ENCODE peak calls at places on chromosomes 16 and 17, in four cellular contexts. One of them, this sample, is unnamed. For H3F3A, the result is how much of the 10 kb centered on the place peaks cover.

GRCh38 chr16:28093383-28093725 is 29.8 kb upstream of the GSG1L start:
- DNase-seq in PC-3: no peak
- DNase-seq in neural progenitor cell: no peak
- DNase-seq in GM23338: no peak
- DNase-seq in this sample: no peak

GRCh38 chr17:60160829-60161501 is 11.2 kb downstream of the CA4 start:
- DNase-seq in neural progenitor cell: no peak
- DNase-seq in PC-3: no peak
- DNase-seq in GM23338: peak
- DNase-seq in this sample: peak

GRCh38 chr16:3773663-3774062 is 56.3 kb upstream of the TRAP1 start:
- DNase-seq in PC-3: no peak
- DNase-seq in GM23338: no peak
- DNase-seq in neural progenitor cell: no peak
- DNase-seq in this sample: no peak

GRCh38 chr16:67950335-67950843 is 6.5 kb upstream of the LCAT start:
- DNase-seq in GM23338: no peak
- DNase-seq in neural progenitor cell: no peak
- DNase-seq in PC-3: no peak
- DNase-seq in this sample: no peak

GRCh38 chr17:8068736-8069586 is 18.6 kb downstream of the ALOX12B start:
- DNase-seq in PC-3: no peak
- DNase-seq in neural progenitor cell: no peak
- DNase-seq in GM23338: no peak
- DNase-seq in this sample: no peak

GRCh38 chr16:15958703-15959348 is 9.4 kb downstream of the ABCC1 start:
- DNase-seq in neural progenitor cell: peak
- DNase-seq in PC-3: no peak
- DNase-seq in GM23338: no peak
- DNase-seq in this sample: no peak

GRCh38 chr17:56570199-56570598 is 23.3 kb upstream of the NOG start:
- DNase-seq in PC-3: peak
- DNase-seq in GM23338: no peak
- DNase-seq in neural progenitor cell: no peak
- DNase-seq in this sample: no peak

GRCh38 chr16:90008708-90009145 is 10.5 kb downstream of the DBNDD1 start:
- DNase-seq in PC-3: no peak
- DNase-seq in neural progenitor cell: no peak
- DNase-seq in GM23338: no peak
- DNase-seq in this sample: no peak

GRCh38 chr16:53945996-53946395 is 242.0 kb downstream of the FTO start:
- DNase-seq in PC-3: peak
- DNase-seq in neural progenitor cell: peak
- DNase-seq in GM23338: peak
- DNase-seq in this sample: peak

GRCh38 chr16:29710227-29711219 is 31.5 kb downstream of the QPRT start:
- DNase-seq in PC-3: peak
- DNase-seq in neural progenitor cell: peak
- DNase-seq in GM23338: peak
- DNase-seq in this sample: peak

GRCh38 chr17:31935512-31935911 is 1.3 kb upstream of the SUZ12 start:
- DNase-seq in GM23338: no peak
- DNase-seq in PC-3: no peak
- DNase-seq in neural progenitor cell: no peak
- DNase-seq in this sample: no peak

GRCh38 chr16:75329933-75330332 is 78.5 kb upstream of the BCAR1 start:
- DNase-seq in neural progenitor cell: no peak
- DNase-seq in GM23338: no peak
- DNase-seq in PC-3: no peak
- DNase-seq in this sample: no peak

GRCh38 chr17:75338335-75338734 is 49.1 kb upstream of the SLC25A19 start:
- DNase-seq in GM23338: no peak
- DNase-seq in neural progenitor cell: no peak
- DNase-seq in PC-3: no peak
- DNase-seq in this sample: no peak

GRCh38 chr17:75340636-75341035 is 51.4 kb upstream of the SLC25A19 start:
- DNase-seq in neural progenitor cell: no peak
- DNase-seq in PC-3: no peak
- DNase-seq in GM23338: no peak
- DNase-seq in this sample: no peak

GRCh38 chr17:75343007-75343406 is 53.8 kb upstream of the SLC25A19 start:
- DNase-seq in PC-3: no peak
- DNase-seq in neural progenitor cell: no peak
- DNase-seq in GM23338: no peak
- DNase-seq in this sample: no peak

GRCh38 chr17:75344664-75345063 is 55.4 kb upstream of the SLC25A19 start:
- DNase-seq in PC-3: no peak
- DNase-seq in neural progenitor cell: peak
- DNase-seq in GM23338: peak
- DNase-seq in this sample: no peak

DNA sequence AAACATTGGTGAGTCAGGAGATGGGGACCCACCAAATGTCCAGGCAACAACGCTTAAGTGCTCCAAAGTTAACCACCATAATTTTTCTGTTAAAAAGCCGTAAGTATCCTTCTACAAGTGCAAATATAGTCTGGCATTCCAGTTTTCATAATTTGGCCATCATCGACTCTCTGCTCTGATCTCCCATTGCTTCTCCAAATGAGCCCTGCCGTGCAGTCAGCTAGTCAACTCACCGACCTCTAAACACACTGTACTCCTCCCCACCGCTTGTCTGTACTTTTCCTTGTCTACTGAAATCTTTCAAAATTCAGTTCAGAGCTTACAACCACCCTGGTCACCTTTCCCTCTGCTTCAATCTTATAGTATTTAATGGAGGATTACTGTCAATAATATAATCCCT is 52.6 kb upstream of the SLC25A19 start:
- DNase-seq in neural progenitor cell: no peak
- DNase-seq in PC-3: no peak
- DNase-seq in GM23338: no peak
- DNase-seq in this sample: no peak
- H3F3A ChIP-seq in neural progenitor cell: under half
- H3F3A ChIP-seq in PC-3: under half
- H3F3A ChIP-seq in GM23338: under half
- H3F3A ChIP-seq in this sample: under half

GRCh38 chr17:27207073-27207511 is 86.8 kb upstream of the WSB1 start:
- DNase-seq in GM23338: no peak
- DNase-seq in PC-3: peak
- DNase-seq in neural progenitor cell: no peak
- DNase-seq in this sample: no peak

GRCh38 chr17:27199948-27200347 is 94.0 kb upstream of the WSB1 start:
- DNase-seq in PC-3: peak
- DNase-seq in GM23338: no peak
- DNase-seq in neural progenitor cell: no peak
- DNase-seq in this sample: no peak

GRCh38 chr17:27200476-27200875 is 93.4 kb upstream of the WSB1 start:
- DNase-seq in PC-3: no peak
- DNase-seq in GM23338: no peak
- DNase-seq in neural progenitor cell: no peak
- DNase-seq in this sample: no peak

GRCh38 chr17:27206447-27206846 is 87.5 kb upstream of the WSB1 start:
- DNase-seq in PC-3: no peak
- DNase-seq in neural progenitor cell: no peak
- DNase-seq in GM23338: peak
- DNase-seq in this sample: no peak

GRCh38 chr17:27203241-27203640 is 90.7 kb upstream of the WSB1 start:
- DNase-seq in PC-3: no peak
- DNase-seq in GM23338: no peak
- DNase-seq in neural progenitor cell: no peak
- DNase-seq in this sample: no peak
- H3F3A ChIP-seq in PC-3: under half
- H3F3A ChIP-seq in GM23338: under half
- H3F3A ChIP-seq in neural progenitor cell: under half
- H3F3A ChIP-seq in this sample: under half

GRCh38 chr17:52789829-52790228 is 631.3 kb upstream of the CA10 start:
- DNase-seq in PC-3: no peak
- DNase-seq in neural progenitor cell: no peak
- DNase-seq in GM23338: no peak
- DNase-seq in this sample: no peak
- H3F3A ChIP-seq in PC-3: under half
- H3F3A ChIP-seq in neural progenitor cell: under half
- H3F3A ChIP-seq in GM23338: under half
- H3F3A ChIP-seq in this sample: under half

GRCh38 chr17:68315930-68316329 is 24.6 kb downstream of the ARSG start:
- DNase-seq in neural progenitor cell: no peak
- DNase-seq in PC-3: no peak
- DNase-seq in GM23338: no peak
- DNase-seq in this sample: no peak
- H3F3A ChIP-seq in neural progenitor cell: under half
- H3F3A ChIP-seq in PC-3: under half
- H3F3A ChIP-seq in GM23338: under half
- H3F3A ChIP-seq in this sample: under half

DNA sequence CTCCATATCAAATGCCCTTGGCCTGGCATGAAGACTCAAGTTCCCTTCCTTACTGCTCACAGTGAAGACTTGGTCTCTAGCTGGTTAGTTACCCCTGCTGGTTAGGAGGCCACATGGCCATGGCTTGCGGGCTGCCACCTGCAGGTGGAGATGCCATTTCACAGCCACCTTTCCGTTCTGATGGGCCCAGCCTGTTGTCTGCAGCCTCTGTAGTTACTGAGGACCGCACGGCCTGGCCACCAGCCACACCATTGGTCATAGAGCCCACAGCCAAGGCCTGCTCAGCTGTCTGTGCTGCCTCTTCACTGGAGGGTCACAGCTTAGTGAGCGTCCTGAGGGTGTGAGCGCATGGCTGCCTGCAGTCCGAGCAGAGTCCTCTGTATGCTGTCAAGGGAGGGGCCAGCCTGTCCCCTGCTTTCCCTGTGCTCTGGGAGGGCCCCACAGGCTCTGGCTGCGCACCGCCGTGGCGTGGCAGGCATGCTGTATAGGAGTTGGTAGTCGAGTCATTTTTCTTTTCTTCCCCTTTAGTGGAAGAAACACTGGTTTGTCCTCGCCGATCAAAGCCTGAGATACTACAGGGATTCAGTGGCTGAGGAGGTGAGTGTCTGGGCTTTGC is 59.2 kb downstream of the PLD6 start:
- DNase-seq in PC-3: peak
- DNase-seq in neural progenitor cell: peak
- DNase-seq in GM23338: peak
- DNase-seq in this sample: no peak
- H3F3A ChIP-seq in PC-3: under half
- H3F3A ChIP-seq in neural progenitor cell: under half
- H3F3A ChIP-seq in GM23338: under half
- H3F3A ChIP-seq in this sample: under half

GRCh38 chr16:87173294-87173883 is 143.8 kb downstream of the C16orf95 start:
- DNase-seq in PC-3: no peak
- DNase-seq in GM23338: no peak
- DNase-seq in neural progenitor cell: no peak
- DNase-seq in this sample: no peak
- H3F3A ChIP-seq in PC-3: under half
- H3F3A ChIP-seq in GM23338: under half
- H3F3A ChIP-seq in neural progenitor cell: under half
- H3F3A ChIP-seq in this sample: under half

GRCh38 chr17:38711792-38712571 is 6.9 kb downstream of the MLLT6 start:
- DNase-seq in GM23338: no peak
- DNase-seq in PC-3: no peak
- DNase-seq in neural progenitor cell: no peak
- DNase-seq in this sample: no peak
- H3F3A ChIP-seq in GM23338: under half
- H3F3A ChIP-seq in PC-3: under half
- H3F3A ChIP-seq in neural progenitor cell: under half
- H3F3A ChIP-seq in this sample: under half

This sample was measured in SK-N-SH.